ENCODE peak calls at places on chromosomes 4 and X, in four cellular contexts. V, H, T and I are unnamed samples.

GRCh38 chrX:114344756-114345155 is 239.1 kb upstream of the HTR2C start:
- DNase-seq in H (no peak), V (peak), T (no peak), I (no peak)

GRCh38 chr4:182310316-182310715 is 67.1 kb downstream of the TENM3 start:
- DNase-seq in V (no peak), H (no peak), T (no peak), I (no peak)

GRCh38 chr4:10458190-10458589 is 964 bp upstream of the ZNF518B start:
- DNase-seq in V (no peak), H (no peak), T (no peak), I (no peak)

GRCh38 chr4:3831529-3832150 is 65.5 kb downstream of the ADRA2C start:
- DNase-seq in V (no peak), H (no peak), T (no peak), I (no peak)

GRCh38 chr4:1166509-1167243 is 5.7 kb downstream of the SPON2 start:
- DNase-seq in H (no peak), V (no peak), T (no peak), I (no peak)

GRCh38 chr4:1360423-1361283 is 13.6 kb downstream of the UVSSA start:
- DNase-seq in T (peak), V (no peak), H (no peak), I (no peak)

GRCh38 chr4:174423257-174423944 is 98.9 kb downstream of the HPGD start:
- DNase-seq in H (no peak), V (no peak), T (peak), I (no peak)

GRCh38 chr4:157270552-157270951 is 50.0 kb downstream of the GRIA2 start:
- DNase-seq in H (no peak), T (no peak), V (no peak), I (no peak)

GRCh38 chrX:16155586-16155985 is 11.7 kb upstream of the MAGEB17 start:
- DNase-seq in H (no peak), T (no peak), V (no peak), I (no peak)

GRCh38 chrX:56000169-56000568 is 232.0 kb upstream of the KLF8 start:
- DNase-seq in H (no peak), V (no peak), T (no peak), I (no peak)

GRCh38 chr4:74638689-74639088 is 155.6 kb downstream of the BTC start:
- DNase-seq in V (no peak), H (no peak), T (no peak), I (no peak)

GRCh38 chr4:152605641-152606304 is 69.9 kb upstream of the FBXW7 start:
- DNase-seq in H (no peak), T (no peak), V (peak), I (no peak)

GRCh38 chrX:20527041-20527440 is 260.3 kb upstream of the RPS6KA3 start:
- DNase-seq in T (no peak), H (no peak), V (no peak), I (no peak)

GRCh38 chr4:140046037-140046436 is 107.9 kb downstream of the MAML3 start:
- DNase-seq in H (no peak), T (no peak), V (no peak), I (no peak)

GRCh38 chr4:140579278-140579677 is 10.5 kb upstream of the UCP1 start:
- DNase-seq in H (no peak), T (no peak), V (peak), I (no peak)

GRCh38 chr4:184746532-184746870 is 12.6 kb upstream of the CENPU start:
- DNase-seq in H (no peak), T (no peak), V (no peak), I (no peak)

GRCh38 chr4:186851291-186852077 is 127.8 kb upstream of the FAT1 start:
- DNase-seq in V (no peak), H (no peak), T (no peak), I (no peak)

GRCh38 chrX:80223922-80224579 is 196.2 kb upstream of the TENT5D start:
- DNase-seq in T (no peak), H (no peak), V (no peak), I (no peak)

GRCh38 chrX:66408507-66408906 is 230.4 kb downstream of the EDA2R start:
- DNase-seq in T (no peak), H (no peak), V (no peak), I (no peak)

GRCh38 chrX:111319451-111319850 is 49.2 kb upstream of the CAPN6 start:
- DNase-seq in V (no peak), T (no peak), H (no peak), I (no peak)

GRCh38 chr4:36006226-36006625 is 238.1 kb downstream of the ARAP2 start:
- DNase-seq in T (no peak), V (no peak), H (no peak), I (no peak)

GRCh38 chrX:70062076-70062475 is at the start of gene OTUD6A:
- DNase-seq in H (no peak), V (no peak), T (no peak), I (no peak)

GRCh38 chrX:22481436-22481835 is 208.7 kb downstream of the CBLL2 start:
- DNase-seq in T (no peak), V (no peak), H (no peak), I (no peak)

GRCh38 chrX:72054776-72055495 is 76.8 kb downstream of the RTL5 start:
- DNase-seq in T (no peak), V (no peak), H (no peak), I (no peak)

GRCh38 chrX:69203367-69204037 is 38.2 kb upstream of the PJA1 start:
- DNase-seq in H (no peak), V (no peak), T (no peak), I (no peak)

GRCh38 chr4:48337726-48338125 is 3.6 kb upstream of the SLAIN2 start:
- DNase-seq in H (no peak), T (no peak), V (no peak), I (no peak)